ENCODE peak calls at places on chromosomes 16 and 17, in eight cellular contexts. D is esophagus muscularis mucosa, X is esophagus squamous epithelium, F is right atrium auricular region, G is fibroblast of lung, T is psoas muscle, I is adrenal gland, P is cardiac muscle cell. N is an unnamed sample.

GRCh38 chr16:59355704-59356103 is 621.6 kb upstream of the GOT2 start:
- DNase-seq in D (no peak), X (no peak), F (no peak), G (no peak), T (no peak), I (no peak), P (no peak), N (no peak)

GRCh38 chr17:77414811-77415400 is 274.1 kb downstream of the SEC14L1 start:
- DNase-seq in D (no peak), X (no peak), F (no peak), G (no peak), T (no peak), I (peak), P (no peak), N (no peak)

GRCh38 chr16:72987480-72987901 is 60.4 kb downstream of the ZFHX3 start:
- DNase-seq in D (no peak), X (no peak), F (no peak), G (no peak), T (no peak), I (no peak), P (no peak), N (no peak)

GRCh38 chr17:27319536-27320221 is 25.8 kb downstream of the WSB1 start:
- DNase-seq in D (peak), X (no peak), F (no peak), G (peak), T (peak), I (peak), P (peak), N (no peak)

GRCh38 chr16:31221357-31222160 is 4.6 kb upstream of the PYDC1 start:
- DNase-seq in D (no peak), X (no peak), F (no peak), G (no peak), T (no peak), I (no peak), P (no peak), N (no peak)

GRCh38 chr16:56560447-56560846 is 4.4 kb upstream of the MT4 start:
- DNase-seq in D (no peak), X (no peak), F (no peak), G (no peak), T (no peak), I (no peak), P (no peak), N (no peak)

GRCh38 chr17:78644259-78644658 is 67.1 kb upstream of the DNAH17 start:
- DNase-seq in D (no peak), X (no peak), F (no peak), G (no peak), T (no peak), I (no peak), P (no peak), N (no peak)

GRCh38 chr16:15816228-15816627 is 40.6 kb downstream of the MYH11 start:
- DNase-seq in D (no peak), X (no peak), F (no peak), G (no peak), T (no peak), I (no peak), P (no peak), N (no peak)

GRCh38 chr17:39002991-39003715 is 36.0 kb upstream of the FBXO47 start:
- DNase-seq in D (peak), X (no peak), F (peak), G (peak), T (peak), I (peak), P (peak), N (peak)

GRCh38 chr17:61139219-61139618 is 260.4 kb upstream of the TBX2 start:
- DNase-seq in D (no peak), X (no peak), F (no peak), G (peak), T (no peak), I (no peak), P (peak), N (no peak)

GRCh38 chr17:65039349-65039988 is 17.1 kb downstream of the GNA13 start:
- DNase-seq in D (no peak), X (no peak), F (no peak), G (no peak), T (no peak), I (no peak), P (no peak), N (no peak)

GRCh38 chr16:68800257-68800875 is 43.0 kb upstream of the TANGO6 start:
- DNase-seq in D (no peak), X (no peak), F (no peak), G (peak), T (no peak), I (peak), P (peak), N (no peak)

GRCh38 chr16:65386707-65387106 is 264.8 kb upstream of the CDH11 start:
- DNase-seq in D (no peak), X (no peak), F (no peak), G (no peak), T (no peak), I (no peak), P (no peak), N (no peak)

GRCh38 chr17:37060094-37060493 is 111.3 kb downstream of the AATF start:
- DNase-seq in D (no peak), X (no peak), F (no peak), G (no peak), T (no peak), I (no peak), P (no peak), N (no peak)

GRCh38 chr17:42424991-42425610 is 2.0 kb upstream of the CAVIN1 start:
- DNase-seq in D (no peak), X (no peak), F (no peak), G (peak), T (no peak), I (no peak), P (peak), N (no peak)

GRCh38 chr16:54194008-54194731 is 92.4 kb downstream of the IRX3 start:
- DNase-seq in D (no peak), X (no peak), F (peak), G (peak), T (peak), I (peak), P (peak), N (no peak)

GRCh38 chr17:37322826-37323561 is 52.8 kb upstream of the C17orf78 start:
- DNase-seq in D (no peak), X (no peak), F (no peak), G (no peak), T (no peak), I (no peak), P (no peak), N (no peak)

GRCh38 chr16:23248261-23249194 is 53.6 kb upstream of the SCNN1B start:
- DNase-seq in D (no peak), X (no peak), F (no peak), G (peak), T (no peak), I (no peak), P (no peak), N (no peak)

GRCh38 chr16:66658860-66659190 is 37.7 kb downstream of the CMTM4 start:
- DNase-seq in D (no peak), X (no peak), F (no peak), G (no peak), T (no peak), I (no peak), P (no peak), N (no peak)

GRCh38 chr16:57867000-57867561 is 64.8 kb upstream of the KIFC3 start:
- DNase-seq in D (no peak), X (no peak), F (no peak), G (no peak), T (no peak), I (no peak), P (no peak), N (no peak)

GRCh38 chr17:70059076-70059475 is 15.9 kb upstream of the KCNJ16 start:
- DNase-seq in D (no peak), X (no peak), F (no peak), G (no peak), T (no peak), I (no peak), P (no peak), N (no peak)

GRCh38 chr17:65022751-65023421 is 33.7 kb downstream of the GNA13 start:
- DNase-seq in D (no peak), X (no peak), F (no peak), G (peak), T (no peak), I (no peak), P (peak), N (no peak)

GRCh38 chr17:75856062-75856681 is 1.0 kb upstream of the WBP2 start:
- DNase-seq in D (no peak), X (no peak), F (no peak), G (no peak), T (no peak), I (peak), P (no peak), N (no peak)
- TF ChIP-seq CTCF in D (no peak), X (no peak), F (no peak), G (no peak), T (no peak), I (no peak), P (no peak), N (no peak)

GRCh38 chr17:50533720-50534148 is 1.2 kb downstream of the EPN3 start:
- DNase-seq in D (no peak), X (no peak), F (no peak), G (peak), T (peak), I (peak), P (peak), N (no peak)

GRCh38 chr17:50533185-50533584 is 650 bp downstream of the EPN3 start:
- DNase-seq in D (no peak), X (no peak), F (no peak), G (no peak), T (no peak), I (no peak), P (no peak), N (no peak)

GRCh38 chr17:50534979-50535326 is 2.4 kb downstream of the EPN3 start:
- DNase-seq in D (no peak), X (no peak), F (no peak), G (no peak), T (no peak), I (no peak), P (no peak), N (no peak)

GRCh38 chr17:50535407-50535806 is 2.9 kb downstream of the EPN3 start:
- DNase-seq in D (no peak), X (no peak), F (no peak), G (no peak), T (no peak), I (no peak), P (no peak), N (no peak)

GRCh38 chr17:50534222-50534978 is 1.9 kb downstream of the EPN3 start:
- DNase-seq in D (no peak), X (no peak), F (no peak), G (peak), T (no peak), I (peak), P (no peak), N (no peak)
- TF ChIP-seq CTCF in D (no peak), X (peak), F (no peak), G (peak), T (no peak), I (peak), P (peak), N (no peak)

GRCh38 chr16:84820305-84820684 is 510 bp downstream of the CRISPLD2 start:
- DNase-seq in D (no peak), X (no peak), F (no peak), G (no peak), T (no peak), I (no peak), P (no peak), N (no peak)
- TF ChIP-seq CTCF in D (no peak), X (no peak), F (no peak), G (no peak), T (no peak), I (no peak), P (no peak), N (no peak)

GRCh38 chr17:6420173-6420641 is 14.7 kb downstream of the AIPL1 start:
- DNase-seq in D (no peak), X (no peak), F (no peak), G (peak), T (no peak), I (no peak), P (peak), N (no peak)
- TF ChIP-seq CTCF in D (no peak), X (peak), F (no peak), G (peak), T (no peak), I (no peak), P (peak), N (no peak)

DNA sequence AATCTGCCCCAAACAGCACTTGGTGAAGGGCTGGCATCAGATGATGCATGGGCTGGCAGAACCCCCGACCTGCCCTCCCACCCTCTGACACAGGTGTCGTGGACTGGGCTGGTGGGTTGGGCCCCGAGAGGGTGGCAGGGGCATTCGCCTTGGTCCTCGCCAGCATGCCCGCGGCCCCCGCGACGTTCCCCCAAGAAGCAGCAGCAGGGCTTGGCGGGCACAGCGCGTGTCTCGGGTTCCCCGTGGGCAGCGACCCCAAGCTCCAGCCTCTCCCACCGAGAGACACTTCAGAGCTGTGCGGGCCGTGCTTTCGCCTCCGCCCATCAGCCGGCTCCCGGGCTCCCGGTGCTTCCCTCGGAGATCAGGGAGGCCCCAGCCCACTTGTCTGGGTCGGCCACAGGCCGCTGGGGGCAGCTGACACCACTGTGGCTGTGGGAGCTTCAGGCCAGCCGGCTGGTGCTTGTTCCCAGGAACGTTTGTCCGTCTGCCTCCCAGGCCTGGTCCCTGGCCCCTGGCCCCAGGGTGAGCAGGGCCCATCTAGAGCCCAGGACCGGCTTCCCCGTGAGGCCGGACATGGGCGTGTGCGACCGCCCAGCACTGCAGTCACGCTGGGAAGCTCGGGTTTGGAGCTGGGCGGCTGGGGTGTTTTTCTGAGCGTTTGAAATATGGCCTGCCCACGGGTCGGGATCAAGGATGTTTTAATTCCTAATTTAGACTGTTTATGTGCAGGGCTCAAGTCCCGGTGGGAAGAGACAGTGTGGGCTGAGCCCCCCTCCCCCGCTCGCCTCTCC is 16.6 kb downstream of the CACNA1H start:
- DNase-seq in D (no peak), X (no peak), F (no peak), G (no peak), T (no peak), I (no peak), P (no peak), N (no peak)
- TF ChIP-seq CTCF in D (peak), X (no peak), F (no peak), G (no peak), T (no peak), I (no peak), P (no peak), N (no peak)

DNA sequence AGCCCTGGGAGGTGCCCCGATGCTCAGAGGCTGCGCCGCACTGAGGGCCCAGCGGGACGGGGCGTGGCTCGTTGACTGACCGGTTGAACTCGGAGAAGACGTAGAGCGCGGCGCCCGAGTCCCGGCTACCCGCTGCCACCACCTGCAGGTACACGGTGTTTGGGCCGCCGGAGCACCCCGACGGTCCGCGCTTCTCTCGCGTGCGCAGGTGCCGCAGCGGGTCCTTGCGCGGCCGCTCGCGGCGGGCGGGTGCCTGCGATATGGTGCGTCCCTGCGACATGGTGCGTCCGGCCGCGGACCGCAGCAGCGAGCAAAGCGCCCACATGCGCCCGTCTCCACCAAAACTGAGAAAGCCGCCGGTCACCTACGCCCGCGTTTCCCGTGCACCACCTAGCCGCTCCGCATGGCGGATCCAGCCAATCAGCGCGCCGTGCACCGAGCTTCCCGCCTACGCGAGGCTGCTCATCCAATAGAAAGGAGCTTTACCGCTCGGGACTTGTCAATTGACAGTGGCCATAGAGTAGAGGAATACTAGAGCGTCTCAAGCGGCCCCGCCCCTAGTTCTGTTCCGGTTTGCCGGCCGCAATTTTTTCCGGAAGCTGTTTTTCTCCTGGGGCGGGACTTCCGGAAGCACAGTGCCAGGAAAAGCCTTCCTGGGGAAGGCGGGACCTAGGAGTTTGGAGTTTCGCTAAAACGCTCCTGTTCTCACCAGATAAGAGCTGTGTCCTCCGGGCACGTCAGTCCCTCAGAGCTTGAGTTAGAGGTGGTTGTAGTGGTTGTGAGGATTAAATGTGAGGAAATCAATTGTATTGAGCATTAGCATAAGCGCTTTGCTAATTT is at the start of gene ELAC2:
- DNase-seq in D (peak), X (peak), F (peak), G (peak), T (peak), I (peak), P (peak), N (peak)
- TF ChIP-seq CTCF in D (no peak), X (no peak), F (no peak), G (no peak), T (peak), I (no peak), P (no peak), N (no peak)

GRCh38 chr17:5127910-5128309 is 12.1 kb downstream of the USP6 start:
- DNase-seq in D (peak), X (no peak), F (peak), G (no peak), T (no peak), I (no peak), P (no peak), N (no peak)
- TF ChIP-seq CTCF in D (no peak), X (no peak), F (no peak), G (no peak), T (no peak), I (no peak), P (no peak), N (no peak)